ENCODE peak calls at places on chromosomes 12 and 14, in nine cellular contexts. E is fibroblast of villous mesenchyme, L is astrocyte, Q is HepG2, I is astrocyte of the spinal cord, J is fibroblast of lung, K is PC-3, Y is lower lobe of right lung, B is AG04450. S is an unnamed sample.

GRCh38 chr12:130142736-130143135 is 19.5 kb upstream of the FZD10 start:
- DNase-seq in E (no peak), L (no peak), Q (no peak), I (no peak), J (no peak), K (peak; percentile 13), Y (peak; percentile 30), B (no peak), S (no peak)

GRCh38 chr12:30438526-30439120 is 257.0 kb downstream of the IPO8 start:
- DNase-seq in E (no peak), L (no peak), Q (no peak), I (no peak), J (no peak), K (no peak), Y (no peak), B (no peak), S (no peak)

GRCh38 chr12:52019123-52019770 is 12.5 kb downstream of the TAMALIN start:
- DNase-seq in E (no peak), L (no peak), Q (no peak), I (no peak), J (no peak), K (no peak), Y (no peak), B (no peak), S (no peak)

GRCh38 chr12:128817115-128818015 is 6.4 kb downstream of the SLC15A4 start:
- DNase-seq in E (peak; percentile 70), L (peak; percentile 90), Q (no peak), I (peak; percentile 76), J (peak; percentile 88), K (no peak), Y (peak; percentile 63), B (no peak), S (peak; percentile 60)

GRCh38 chr14:73295198-73295796 is 58.0 kb downstream of the PAPLN start:
- DNase-seq in E (peak; percentile 50), L (peak; percentile 17), Q (peak; percentile 27), I (peak; percentile 60), J (peak; percentile 20), K (peak; percentile 78), Y (no peak), B (no peak), S (no peak)

GRCh38 chr14:97155814-97156213 is 358.6 kb downstream of the VRK1 start:
- DNase-seq in E (no peak), L (no peak), Q (no peak), I (no peak), J (no peak), K (no peak), Y (no peak), B (no peak), S (no peak)

GRCh38 chr12:89084751-89085150 is 267.6 kb downstream of the DUSP6 start:
- DNase-seq in E (peak; percentile 89), L (peak; percentile 51), Q (no peak), I (peak; percentile 75), J (peak; percentile 55), K (no peak), Y (no peak), B (peak; percentile 48), S (no peak)

GRCh38 chr12:53174881-53175491 is 5.5 kb upstream of the ZNF740 start:
- DNase-seq in E (peak; percentile 32), L (peak; percentile 6), Q (peak; percentile 94), I (no peak), J (peak; percentile 17), K (peak; percentile 67), Y (no peak), B (no peak), S (no peak)

GRCh38 chr14:96811265-96811664 is 14.1 kb downstream of the VRK1 start:
- DNase-seq in E (no peak), L (peak; percentile 90), Q (no peak), I (peak; percentile 73), J (peak; percentile 93), K (peak; percentile 75), Y (no peak), B (peak; percentile 18), S (no peak)

GRCh38 chr14:81200041-81200440 is 20.7 kb downstream of the GTF2A1 start:
- DNase-seq in E (no peak), L (no peak), Q (no peak), I (no peak), J (no peak), K (no peak), Y (no peak), B (no peak), S (no peak)

GRCh38 chr12:108419949-108420348 is 80.8 kb upstream of the CMKLR1 start:
- DNase-seq in E (peak; percentile 21), L (no peak), Q (no peak), I (no peak), J (no peak), K (no peak), Y (no peak), B (no peak), S (no peak)

DNA sequence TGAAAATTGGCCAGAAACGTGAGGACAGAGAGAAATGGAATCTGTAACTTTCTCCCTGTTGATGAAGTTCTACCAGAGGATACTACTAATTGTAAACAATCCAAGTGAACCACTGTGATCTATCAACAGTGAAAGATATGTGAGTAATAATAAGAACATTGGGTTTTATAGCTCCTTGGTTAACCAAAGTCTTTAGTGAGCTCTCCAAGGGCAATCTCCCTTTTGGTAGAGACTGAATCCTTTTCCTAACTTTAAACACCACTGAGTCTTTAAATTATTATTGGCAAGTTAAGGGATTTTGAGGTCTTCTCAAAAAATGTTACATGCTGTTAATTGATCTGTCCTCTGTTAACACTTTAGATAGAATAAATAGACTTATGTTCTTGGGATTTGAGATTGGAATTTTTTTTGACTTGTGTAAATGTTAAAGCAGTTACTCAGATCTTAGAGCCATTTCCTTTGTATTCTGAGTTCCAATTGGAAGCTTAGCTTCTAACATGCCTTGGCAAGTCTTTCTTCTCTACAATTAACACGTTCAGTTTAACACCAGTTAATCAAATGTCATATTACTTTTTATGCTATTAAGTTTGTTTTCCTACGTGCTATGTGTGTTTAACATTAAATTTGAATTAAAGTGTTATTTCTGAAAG is 338.3 kb upstream of the DDHD1 start:
- DNase-seq in E (peak; percentile 74), L (peak; percentile 42), Q (no peak), I (peak; percentile 70), J (peak; percentile 46), K (peak; percentile 21), Y (no peak), B (no peak), S (no peak)
- H3K4me3 ChIP-seq in E (no peak overlapping the region), L (no peak overlapping the region), Q (no peak overlapping the region), I (no peak overlapping the region), J (no peak overlapping the region), K (no peak overlapping the region), Y (no peak overlapping the region), B (no peak overlapping the region), S (no peak overlapping the region)

DNA sequence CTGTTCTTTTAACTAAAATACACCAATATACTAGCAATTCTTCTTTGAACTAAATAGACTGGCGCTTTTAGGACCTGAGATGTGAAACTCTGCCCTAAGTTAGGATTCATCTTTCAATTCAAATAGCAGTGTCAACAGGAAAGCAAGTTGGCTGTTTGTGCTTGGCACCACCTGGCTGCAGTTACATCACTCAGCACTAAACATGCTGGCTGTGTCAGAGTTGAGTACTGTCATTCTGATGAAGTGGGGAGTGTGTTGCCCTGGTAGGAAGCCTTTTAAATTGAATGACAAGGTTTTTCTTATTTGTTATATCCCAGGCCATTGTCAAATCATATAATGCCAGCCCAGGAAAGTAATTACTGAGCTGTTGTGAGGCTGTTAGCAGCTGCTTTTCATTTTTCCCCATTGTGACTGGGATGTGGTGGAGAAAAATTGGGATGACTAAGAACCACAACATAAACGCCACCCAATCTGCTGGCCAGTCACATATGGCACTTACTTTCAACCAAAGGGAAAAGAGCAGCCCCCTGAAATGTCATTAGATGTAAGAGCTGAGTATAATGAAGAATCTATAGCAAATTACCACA is 106.5 kb upstream of the PRKD1 start:
- DNase-seq in E (no peak), L (peak; percentile 9), Q (no peak), I (peak; percentile 26), J (peak; percentile 29), K (no peak), Y (no peak), B (no peak), S (no peak)
- TF ChIP-seq CTCF in E (no peak), L (no peak), Q (no peak), I (no peak), J (no peak), K (no peak), Y (no peak), B (no peak), S (no peak)

GRCh38 chr12:122965356-122965755 is 907 bp downstream of the ABCB9 start:
- DNase-seq in E (no peak), L (no peak), Q (no peak), I (no peak), J (no peak), K (no peak), Y (no peak), B (no peak), S (no peak)
- H3K4me3 ChIP-seq in E (peak overlapping the region; percentile 74), L (no peak overlapping the region), Q (peak overlapping the region; percentile 74), I (peak overlapping the region; percentile 80), J (peak overlapping the region; percentile 49), K (peak overlapping the region; percentile 99), Y (peak overlapping the region; percentile 61), B (peak overlapping the region; percentile 82), S (peak overlapping the region; percentile 89)

DNA sequence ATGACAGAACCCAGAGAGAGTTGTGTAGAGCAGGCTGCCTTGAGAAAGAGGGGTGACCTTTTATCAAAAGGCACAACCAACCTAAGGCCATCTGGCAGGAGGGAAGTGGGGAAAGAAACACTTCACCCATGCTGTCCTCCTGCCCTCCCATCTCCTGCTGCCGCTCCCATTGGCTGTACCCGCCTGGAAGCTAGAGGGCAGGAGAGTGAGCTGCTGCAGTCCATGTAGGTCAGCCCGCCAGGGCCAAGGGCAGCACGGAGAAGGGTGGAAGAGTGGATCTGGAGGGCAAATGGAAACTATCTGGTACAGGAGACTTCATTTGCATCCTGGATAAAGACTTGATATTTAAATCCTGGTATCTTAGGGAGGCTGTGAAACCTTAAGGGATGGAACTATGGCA is 11.5 kb upstream of the CABP1 start:
- DNase-seq in E (no peak), L (no peak), Q (peak; percentile 29), I (no peak), J (no peak), K (no peak), Y (no peak), B (no peak), S (no peak)
- TF ChIP-seq CTCF in E (no peak), L (no peak), Q (peak; percentile 78), I (peak; percentile 35), J (no peak), K (peak; percentile 23), Y (no peak), B (peak; percentile 13), S (peak; percentile 36)